ENCODE peak calls at places on chromosomes 16 and 17, in five cellular contexts. U, P, X, W and D are unnamed samples.

GRCh38 chr17:64772845-64773299 is 110.8 kb upstream of the SMURF2 start:
- DNase-seq in W (no peak), P (no peak), U (no peak), X (no peak), D (no peak)

GRCh38 chr16:5031601-5032000 is 2.1 kb downstream of the NAGPA start:
- DNase-seq in P (no peak), X (no peak), U (no peak), W (no peak), D (no peak)

GRCh38 chr17:79003661-79004411 is 5.7 kb downstream of the CANT1 start:
- DNase-seq in W (no peak), X (no peak), U (no peak), P (no peak), D (no peak)

GRCh38 chr17:2337811-2338657 is 733 bp downstream of the SGSM2 start:
- DNase-seq in W (no peak), X (peak; percentile 64), P (no peak), U (peak; percentile 32), D (peak; percentile 44)

GRCh38 chr17:78340183-78340955 is 19.5 kb downstream of the SOCS3 start:
- DNase-seq in W (no peak), X (no peak), P (no peak), U (peak; percentile 7), D (no peak)

GRCh38 chr17:31631759-31632158 is 227.3 kb downstream of the COPRS start:
- DNase-seq in W (no peak), X (no peak), U (no peak), P (no peak), D (no peak)

GRCh38 chr17:6027342-6028024 is 42.7 kb upstream of the WSCD1 start:
- DNase-seq in U (no peak), X (no peak), W (no peak), P (no peak), D (no peak)

GRCh38 chr17:43949777-43950176 is 4.0 kb downstream of the PYY start:
- DNase-seq in W (no peak), P (no peak), X (no peak), U (no peak), D (no peak)

GRCh38 chr17:77785526-77785925 is 173.0 kb upstream of the TNRC6C start:
- DNase-seq in U (no peak), P (no peak), W (no peak), X (no peak), D (no peak)

GRCh38 chr16:12546918-12547607 is 256.6 kb downstream of the CPPED1 start:
- DNase-seq in X (peak; percentile 6), U (no peak), P (no peak), W (no peak), D (peak; percentile 35)

GRCh38 chr17:29807520-29808361 is 122.3 kb downstream of the SSH2 start:
- DNase-seq in U (peak; percentile 52), W (no peak), X (peak; percentile 64), P (peak; percentile 64), D (peak; percentile 74)

GRCh38 chr17:48131216-48131824 is 23.8 kb downstream of the SNX11 start:
- DNase-seq in X (peak; percentile 48), W (no peak), P (peak; percentile 57), U (peak; percentile 40), D (peak; percentile 66)

GRCh38 chr17:47297661-47298400 is 25.9 kb upstream of the EFCAB13 start:
- DNase-seq in W (no peak), X (peak; percentile 59), U (no peak), P (no peak), D (no peak)

GRCh38 chr17:76585048-76585648 is 512 bp downstream of the ST6GALNAC2 start:
- DNase-seq in U (no peak), W (no peak), P (no peak), X (peak; percentile 30), D (no peak)